ENCODE peak calls at places on chromosomes 5 and 9, in six cellular contexts. J is DND-41, T is kidney epithelial cell, U is mesothelial cell of epicardium, B is tibial artery, Z is HCT116. Q is an unnamed sample.

GRCh38 chr9:33354651-33355211 is 47.6 kb downstream of the AQP7 start:
- DNase-seq in J (no peak), T (no peak), U (no peak), B (no peak), Z (no peak), Q (no peak)

GRCh38 chr5:34682926-34683623 is 26.9 kb downstream of the RAI14 start:
- DNase-seq in B (no peak), U (no peak), Z (peak; percentile 16), T (peak; percentile 92), J (no peak), Q (no peak)

GRCh38 chr5:181190711-181191525 is 14.1 kb downstream of the TRIM7 start:
- DNase-seq in B (peak; percentile 31), U (peak; percentile 69), J (peak; percentile 48), T (no peak), Z (no peak), Q (no peak)

GRCh38 chr5:125214080-125214479 is 467.6 kb upstream of the ZNF608 start:
- DNase-seq in B (no peak), Z (no peak), J (no peak), T (no peak), U (no peak), Q (no peak)

GRCh38 chr9:107807183-107807582 is 317.6 kb upstream of the KLF4 start:
- DNase-seq in Z (no peak), T (no peak), J (no peak), U (no peak), B (no peak), Q (no peak)

GRCh38 chr5:154271936-154272514 is 81.5 kb downstream of the GALNT10 start:
- DNase-seq in J (no peak), B (no peak), U (no peak), T (no peak), Z (no peak), Q (no peak)

GRCh38 chr9:121698627-121699270 is 47.3 kb downstream of the DAB2IP start:
- DNase-seq in J (peak; percentile 32), T (no peak), Z (no peak), B (no peak), U (peak; percentile 79), Q (no peak)

GRCh38 chr9:103530934-103531333 is 535.8 kb downstream of the CYLC2 start:
- DNase-seq in T (no peak), B (no peak), U (no peak), J (peak; percentile 11), Z (no peak), Q (no peak)

GRCh38 chr9:11064853-11065252 is 452.1 kb upstream of the PTPRD start:
- DNase-seq in Z (no peak), B (no peak), U (no peak), J (no peak), T (no peak), Q (no peak)

GRCh38 chr9:105187781-105188180 is 56.7 kb upstream of the SLC44A1 start:
- DNase-seq in B (no peak), U (no peak), T (no peak), Z (no peak), J (no peak), Q (no peak)

GRCh38 chr5:83472213-83472507 is 616 bp downstream of the VCAN start:
- DNase-seq in Z (no peak), B (no peak), T (no peak), J (no peak), U (no peak), Q (no peak)

GRCh38 chr5:83474986-83475385 is 3.4 kb downstream of the VCAN start:
- DNase-seq in B (peak; percentile 26), U (no peak), J (no peak), Z (no peak), T (no peak), Q (no peak)

GRCh38 chr5:83472508-83473343 is 1.2 kb downstream of the VCAN start:
- DNase-seq in T (no peak), J (no peak), Z (no peak), U (peak; percentile 67), B (peak; percentile 68), Q (peak; percentile 89)

GRCh38 chr5:83474170-83474796 is 2.7 kb downstream of the VCAN start:
- DNase-seq in B (peak; percentile 88), U (peak; percentile 81), Z (peak; percentile 67), J (no peak), T (peak; percentile 73), Q (peak; percentile 96)

DNA sequence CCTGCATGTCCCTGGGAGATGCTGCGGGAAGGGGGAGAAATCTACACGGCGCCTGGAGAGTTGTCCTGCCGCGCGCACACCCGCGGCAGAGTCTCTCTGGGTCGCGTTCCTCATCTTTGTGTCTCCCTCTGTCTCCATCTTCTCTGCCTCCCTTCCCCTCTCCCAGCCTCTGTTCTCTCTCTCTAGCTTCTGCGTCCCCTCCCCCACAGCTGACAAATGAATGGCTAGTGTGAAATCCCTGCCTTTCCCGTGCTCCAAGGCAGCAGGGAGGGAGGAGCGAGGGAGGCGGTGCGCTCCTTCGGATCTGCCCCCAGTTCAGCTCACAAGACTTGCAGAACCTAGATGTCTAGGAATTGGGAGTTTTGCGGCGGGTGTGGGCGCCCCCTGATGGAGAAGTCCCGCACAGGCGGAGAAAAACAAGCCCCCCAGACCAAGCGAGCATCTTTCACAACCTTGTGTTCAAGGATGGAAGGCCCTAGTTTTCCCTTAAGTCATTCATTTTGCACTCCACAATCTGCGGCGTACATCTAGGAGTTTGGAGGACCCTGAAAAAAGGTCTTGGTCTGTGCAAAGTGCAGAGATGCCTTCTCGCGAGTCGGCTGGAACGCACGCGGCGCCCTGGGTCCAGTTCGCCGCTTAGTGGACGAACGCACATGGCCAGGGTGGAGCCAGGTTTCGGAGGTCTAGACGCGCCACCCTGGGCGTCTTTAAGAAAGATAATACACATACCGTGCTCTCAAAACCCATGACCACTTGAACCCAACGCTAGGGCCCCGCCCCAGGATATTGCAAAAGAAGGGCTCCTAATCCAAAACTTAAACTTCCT is 2.0 kb downstream of the VCAN start:
- DNase-seq in B (peak; percentile 97), J (no peak), T (peak; percentile 95), U (peak; percentile 95), Z (peak; percentile 86), Q (peak; percentile 99)
- TF ChIP-seq CTCF in B (peak; percentile 86), J (peak; percentile 23), T (peak; percentile 84), U (peak; percentile 85), Z (peak; percentile 44), Q (peak; percentile 83)

DNA sequence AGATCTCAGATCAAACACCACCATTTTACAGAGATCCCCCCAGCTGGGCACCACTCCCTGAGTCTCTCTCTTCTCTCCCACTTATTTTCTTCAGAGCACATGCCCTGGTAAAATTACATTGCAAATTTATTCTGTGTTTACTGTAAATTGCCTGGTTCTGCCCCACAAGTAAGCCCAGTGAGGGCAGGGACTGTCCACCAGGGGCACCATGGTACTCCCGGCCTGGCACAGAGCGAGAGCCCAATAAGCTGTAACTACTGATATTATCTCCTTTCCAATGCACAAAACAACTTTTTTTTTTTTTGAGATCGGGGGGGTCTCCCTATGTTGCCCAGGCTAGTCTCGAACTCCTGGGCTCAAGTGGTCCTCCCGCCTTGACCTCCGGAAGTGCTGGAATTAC is 123.0 kb downstream of the PAX5 start:
- DNase-seq in Z (no peak), T (no peak), B (no peak), U (no peak), J (no peak), Q (no peak)
- TF ChIP-seq CTCF in Z (no peak), T (no peak), B (no peak), U (peak; percentile 13), J (no peak), Q (no peak)

DNA sequence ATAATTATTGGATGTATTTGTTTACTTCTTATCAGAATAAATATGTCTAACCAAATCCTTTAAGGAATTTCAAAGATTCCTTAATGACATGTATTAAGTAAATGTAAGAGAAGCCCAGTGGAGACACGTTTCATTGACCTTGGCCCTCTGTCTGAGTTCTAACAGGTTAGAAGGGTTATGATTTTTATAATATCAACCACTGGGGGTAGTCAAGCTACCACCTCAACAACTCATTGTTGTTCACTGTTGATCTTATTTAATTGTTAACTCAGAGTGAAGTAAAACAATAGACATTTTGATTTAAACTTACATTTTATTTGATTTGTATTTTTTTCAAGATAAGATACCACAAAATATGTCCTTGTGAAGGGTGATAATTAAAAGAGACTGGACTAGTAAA is 499.2 kb upstream of the COX7C start:
- DNase-seq in B (no peak), U (no peak), J (no peak), Z (peak; percentile 10), T (no peak), Q (no peak)
- TF ChIP-seq CTCF in B (no peak), U (peak; percentile 19), J (no peak), Z (no peak), T (no peak), Q (no peak)

GRCh38 chr5:69033690-69034089 is 60.1 kb upstream of the SLC30A5 start:
- DNase-seq in U (no peak), T (no peak), B (no peak), J (no peak), Z (no peak), Q (no peak)

GRCh38 chr5:69030663-69031062 is 63.2 kb upstream of the SLC30A5 start:
- DNase-seq in B (no peak), U (no peak), T (no peak), J (no peak), Z (no peak), Q (no peak)

GRCh38 chr5:69029292-69029691 is 64.5 kb upstream of the SLC30A5 start:
- DNase-seq in Z (no peak), U (no peak), J (no peak), T (no peak), B (no peak), Q (no peak)

GRCh38 chr5:69035665-69036064 is 58.1 kb upstream of the SLC30A5 start:
- DNase-seq in J (no peak), T (no peak), U (no peak), Z (no peak), B (no peak), Q (no peak)

GRCh38 chr5:69032009-69032408 is 61.8 kb upstream of the SLC30A5 start:
- DNase-seq in T (no peak), Z (no peak), J (no peak), U (no peak), B (no peak), Q (no peak)
- TF ChIP-seq CTCF in T (no peak), Z (no peak), J (peak; percentile 49), U (no peak), B (no peak), Q (no peak)